ENCODE peak calls at places on chromosomes 6 and 20, in seven cellular contexts. One of them, this sample, is unnamed.

GRCh38 chr20:15012551-15012950 is 675.1 kb upstream of the FLRT3 start:
- DNase-seq in dorsolateral prefrontal cortex: no peak
- DNase-seq in OCI-LY7: no peak
- DNase-seq in fibroblast of lung: no peak
- DNase-seq in heart left ventricle: no peak
- DNase-seq in body of pancreas: no peak
- DNase-seq in adrenal gland: no peak
- DNase-seq in this sample: no peak

GRCh38 chr20:36346256-36346655 is 40.1 kb downstream of the DLGAP4 start:
- DNase-seq in dorsolateral prefrontal cortex: no peak
- DNase-seq in heart left ventricle: no peak
- DNase-seq in OCI-LY7: no peak
- DNase-seq in adrenal gland: no peak
- DNase-seq in body of pancreas: no peak
- DNase-seq in fibroblast of lung: no peak
- DNase-seq in this sample: no peak

GRCh38 chr6:54515713-54516112 is 207.5 kb downstream of the TINAG start:
- DNase-seq in adrenal gland: no peak
- DNase-seq in OCI-LY7: no peak
- DNase-seq in dorsolateral prefrontal cortex: no peak
- DNase-seq in fibroblast of lung: no peak
- DNase-seq in body of pancreas: no peak
- DNase-seq in heart left ventricle: no peak
- DNase-seq in this sample: no peak

GRCh38 chr6:169905041-169905807 is 153.8 kb downstream of the ERMARD start:
- DNase-seq in fibroblast of lung: peak; percentile 71
- DNase-seq in adrenal gland: peak; percentile 37
- DNase-seq in OCI-LY7: no peak
- DNase-seq in dorsolateral prefrontal cortex: no peak
- DNase-seq in body of pancreas: peak; percentile 62
- DNase-seq in heart left ventricle: peak; percentile 52
- DNase-seq in this sample: peak; percentile 46

GRCh38 chr6:112128208-112128607 is 40.8 kb downstream of the FAM229B start:
- DNase-seq in adrenal gland: no peak
- DNase-seq in heart left ventricle: no peak
- DNase-seq in OCI-LY7: no peak
- DNase-seq in fibroblast of lung: no peak
- DNase-seq in body of pancreas: no peak
- DNase-seq in dorsolateral prefrontal cortex: no peak
- DNase-seq in this sample: no peak

GRCh38 chr20:44911264-44911921 is 1.5 kb downstream of the PABPC1L start:
- DNase-seq in body of pancreas: peak; percentile 80
- DNase-seq in heart left ventricle: peak; percentile 29
- DNase-seq in adrenal gland: peak; percentile 50
- DNase-seq in OCI-LY7: peak; percentile 79
- DNase-seq in fibroblast of lung: peak; percentile 26
- DNase-seq in dorsolateral prefrontal cortex: no peak
- DNase-seq in this sample: peak; percentile 27

GRCh38 chr6:86529635-86530034 is 407.7 kb upstream of the HTR1E start:
- DNase-seq in adrenal gland: no peak
- DNase-seq in heart left ventricle: no peak
- DNase-seq in dorsolateral prefrontal cortex: no peak
- DNase-seq in fibroblast of lung: no peak
- DNase-seq in OCI-LY7: no peak
- DNase-seq in body of pancreas: no peak
- DNase-seq in this sample: no peak

GRCh38 chr6:103750603-103751002 is 1109.1 kb downstream of the HACE1 start:
- DNase-seq in dorsolateral prefrontal cortex: no peak
- DNase-seq in adrenal gland: no peak
- DNase-seq in fibroblast of lung: no peak
- DNase-seq in OCI-LY7: no peak
- DNase-seq in body of pancreas: no peak
- DNase-seq in heart left ventricle: no peak
- DNase-seq in this sample: no peak

GRCh38 chr6:79601020-79601609 is 30.0 kb upstream of the SH3BGRL2 start:
- DNase-seq in body of pancreas: peak; percentile 22
- DNase-seq in OCI-LY7: no peak
- DNase-seq in heart left ventricle: no peak
- DNase-seq in fibroblast of lung: peak; percentile 86
- DNase-seq in adrenal gland: no peak
- DNase-seq in dorsolateral prefrontal cortex: no peak
- DNase-seq in this sample: peak; percentile 71

GRCh38 chr6:147586044-147586443 is 77.6 kb downstream of the SAMD5 start:
- DNase-seq in adrenal gland: peak; percentile 52
- DNase-seq in OCI-LY7: no peak
- DNase-seq in body of pancreas: peak; percentile 48
- DNase-seq in fibroblast of lung: peak; percentile 65
- DNase-seq in heart left ventricle: peak; percentile 35
- DNase-seq in dorsolateral prefrontal cortex: no peak
- DNase-seq in this sample: no peak

GRCh38 chr20:4740774-4741431 is 19.2 kb downstream of the PRND start:
- DNase-seq in body of pancreas: peak; percentile 67
- DNase-seq in fibroblast of lung: peak; percentile 20
- DNase-seq in dorsolateral prefrontal cortex: peak; percentile 67
- DNase-seq in adrenal gland: no peak
- DNase-seq in heart left ventricle: no peak
- DNase-seq in OCI-LY7: peak; percentile 65
- DNase-seq in this sample: peak; percentile 42

GRCh38 chr6:125300992-125301434 is 754 bp downstream of the HDDC2 start:
- DNase-seq in fibroblast of lung: peak; percentile 47
- DNase-seq in body of pancreas: no peak
- DNase-seq in adrenal gland: no peak
- DNase-seq in OCI-LY7: no peak
- DNase-seq in dorsolateral prefrontal cortex: peak; percentile 25
- DNase-seq in heart left ventricle: no peak
- DNase-seq in this sample: peak; percentile 34

GRCh38 chr20:36303831-36304230 is 2.3 kb upstream of the DLGAP4 start:
- DNase-seq in adrenal gland: no peak
- DNase-seq in fibroblast of lung: no peak
- DNase-seq in body of pancreas: no peak
- DNase-seq in dorsolateral prefrontal cortex: no peak
- DNase-seq in heart left ventricle: no peak
- DNase-seq in OCI-LY7: no peak
- DNase-seq in this sample: no peak

GRCh38 chr6:72977114-72977513 is 248.2 kb downstream of the KHDC1L start:
- DNase-seq in dorsolateral prefrontal cortex: no peak
- DNase-seq in OCI-LY7: peak; percentile 11
- DNase-seq in adrenal gland: no peak
- DNase-seq in fibroblast of lung: no peak
- DNase-seq in body of pancreas: no peak
- DNase-seq in heart left ventricle: no peak
- DNase-seq in this sample: no peak

GRCh38 chr6:165574770-165575549 is 88.1 kb downstream of the PDE10A start:
- DNase-seq in heart left ventricle: no peak
- DNase-seq in adrenal gland: no peak
- DNase-seq in body of pancreas: no peak
- DNase-seq in OCI-LY7: no peak
- DNase-seq in dorsolateral prefrontal cortex: no peak
- DNase-seq in fibroblast of lung: peak; percentile 9
- DNase-seq in this sample: no peak

GRCh38 chr6:69370763-69371162 is 426.0 kb downstream of the LMBRD1 start:
- DNase-seq in fibroblast of lung: no peak
- DNase-seq in body of pancreas: no peak
- DNase-seq in OCI-LY7: no peak
- DNase-seq in adrenal gland: no peak
- DNase-seq in dorsolateral prefrontal cortex: peak; percentile 28
- DNase-seq in heart left ventricle: peak; percentile 33
- DNase-seq in this sample: no peak

GRCh38 chr20:56554869-56555268 is 21.8 kb downstream of the FAM209B start:
- DNase-seq in fibroblast of lung: peak; percentile 98
- DNase-seq in OCI-LY7: peak; percentile 63
- DNase-seq in heart left ventricle: peak; percentile 63
- DNase-seq in dorsolateral prefrontal cortex: peak; percentile 54
- DNase-seq in adrenal gland: peak; percentile 71
- DNase-seq in body of pancreas: peak; percentile 17
- DNase-seq in this sample: peak; percentile 92

GRCh38 chr6:158111987-158112386 is 56.1 kb downstream of the SERAC1 start:
- DNase-seq in body of pancreas: no peak
- DNase-seq in dorsolateral prefrontal cortex: no peak
- DNase-seq in fibroblast of lung: no peak
- DNase-seq in OCI-LY7: no peak
- DNase-seq in adrenal gland: no peak
- DNase-seq in heart left ventricle: no peak
- DNase-seq in this sample: no peak

GRCh38 chr20:21706345-21707195 is 1.1 kb downstream of the PAX1 start:
- DNase-seq in adrenal gland: no peak
- DNase-seq in body of pancreas: no peak
- DNase-seq in OCI-LY7: no peak
- DNase-seq in fibroblast of lung: no peak
- DNase-seq in dorsolateral prefrontal cortex: no peak
- DNase-seq in heart left ventricle: no peak
- DNase-seq in this sample: no peak
- H3K4me3 ChIP-seq in adrenal gland: no peak overlapping the region
- H3K4me3 ChIP-seq in body of pancreas: no peak overlapping the region
- H3K4me3 ChIP-seq in OCI-LY7: no peak overlapping the region
- H3K4me3 ChIP-seq in fibroblast of lung: no peak overlapping the region
- H3K4me3 ChIP-seq in dorsolateral prefrontal cortex: no peak overlapping the region
- H3K4me3 ChIP-seq in heart left ventricle: no peak overlapping the region
- H3K4me3 ChIP-seq in this sample: no peak overlapping the region

DNA sequence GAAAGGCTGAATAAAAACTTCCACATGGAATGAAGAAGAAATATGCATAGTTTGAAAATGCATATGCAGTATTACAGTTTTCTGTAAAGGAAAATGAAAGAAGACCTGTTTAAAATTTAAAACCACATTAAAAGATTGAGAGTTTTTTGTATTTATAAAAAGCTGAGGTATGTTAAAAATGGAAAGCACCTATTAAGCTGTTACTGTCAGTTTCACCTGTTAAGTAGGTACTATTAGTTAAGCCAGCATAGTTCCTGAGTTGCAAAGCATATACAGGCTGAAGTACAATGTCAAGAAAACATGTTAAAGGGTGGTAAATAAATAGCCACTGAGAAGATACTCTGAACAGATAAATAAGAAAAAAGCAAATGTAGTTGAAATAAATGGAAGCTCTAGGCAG is 69.9 kb downstream of the ATXN1 start:
- DNase-seq in OCI-LY7: no peak
- DNase-seq in adrenal gland: no peak
- DNase-seq in fibroblast of lung: no peak
- DNase-seq in heart left ventricle: no peak
- DNase-seq in body of pancreas: no peak
- DNase-seq in dorsolateral prefrontal cortex: no peak
- DNase-seq in this sample: no peak
- H3K27ac ChIP-seq in OCI-LY7: no peak overlapping the region
- H3K27ac ChIP-seq in adrenal gland: no peak overlapping the region
- H3K27ac ChIP-seq in fibroblast of lung: no peak overlapping the region
- H3K27ac ChIP-seq in heart left ventricle: no peak overlapping the region
- H3K27ac ChIP-seq in body of pancreas: no peak overlapping the region
- H3K27ac ChIP-seq in dorsolateral prefrontal cortex: no peak overlapping the region
- H3K27ac ChIP-seq in this sample: peak overlapping the region; percentile 31

DNA sequence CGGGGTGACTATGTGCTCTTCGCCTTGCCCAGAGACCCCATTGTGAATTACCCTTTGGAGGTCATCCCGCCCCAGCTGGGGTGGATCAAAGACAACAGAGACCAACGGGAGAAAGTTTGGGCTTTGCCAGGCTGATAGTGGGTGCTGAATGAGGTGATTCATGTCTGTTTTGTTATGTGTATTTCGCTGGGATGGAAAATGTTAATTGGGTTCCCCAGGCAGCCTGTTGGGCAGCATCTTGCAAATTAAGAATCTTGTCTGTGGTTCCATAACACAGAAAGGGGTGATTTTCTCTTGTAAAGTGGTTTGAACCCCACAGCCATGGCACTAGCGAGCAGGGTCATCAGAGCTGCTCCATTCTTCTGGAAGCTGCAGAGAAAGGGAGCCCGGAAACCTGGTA is 63.1 kb upstream of the UNC93A start:
- DNase-seq in heart left ventricle: no peak
- DNase-seq in OCI-LY7: no peak
- DNase-seq in adrenal gland: no peak
- DNase-seq in fibroblast of lung: no peak
- DNase-seq in dorsolateral prefrontal cortex: no peak
- DNase-seq in body of pancreas: no peak
- DNase-seq in this sample: no peak
- H3K4me3 ChIP-seq in heart left ventricle: no peak overlapping the region
- H3K4me3 ChIP-seq in OCI-LY7: no peak overlapping the region
- H3K4me3 ChIP-seq in adrenal gland: no peak overlapping the region
- H3K4me3 ChIP-seq in fibroblast of lung: no peak overlapping the region
- H3K4me3 ChIP-seq in dorsolateral prefrontal cortex: no peak overlapping the region
- H3K4me3 ChIP-seq in body of pancreas: no peak overlapping the region
- H3K4me3 ChIP-seq in this sample: no peak overlapping the region

GRCh38 chr6:133757330-133757729 is 131.6 kb upstream of the TCF21 start:
- DNase-seq in dorsolateral prefrontal cortex: no peak
- DNase-seq in fibroblast of lung: peak; percentile 23
- DNase-seq in adrenal gland: no peak
- DNase-seq in heart left ventricle: no peak
- DNase-seq in body of pancreas: no peak
- DNase-seq in OCI-LY7: no peak
- DNase-seq in this sample: no peak
- H3K27ac ChIP-seq in dorsolateral prefrontal cortex: no peak overlapping the region
- H3K27ac ChIP-seq in fibroblast of lung: no peak overlapping the region
- H3K27ac ChIP-seq in adrenal gland: no peak overlapping the region
- H3K27ac ChIP-seq in heart left ventricle: peak overlapping the region; percentile 21
- H3K27ac ChIP-seq in body of pancreas: no peak overlapping the region
- H3K27ac ChIP-seq in OCI-LY7: no peak overlapping the region
- H3K27ac ChIP-seq in this sample: no peak overlapping the region